ENCODE peak calls at places on chromosomes 1 and 21, in eight cellular contexts. S is adrenal gland, G is heart left ventricle, W is Peyer's patch, O is stomach, E is right lobe of liver, X is tibial nerve, Q is HCT116. Z is an unnamed sample.
A peak's percentile ranks its signal among the peaks of the same experiment; 100 is the strongest.

GRCh38 chr1:170685166-170685565 is 21.2 kb downstream of the PRRX1 start:
- DNase-seq in G (no peak), W (no peak), E (no peak), X (no peak), Q (no peak), S (no peak), O (no peak), Z (no peak)

GRCh38 chr1:237029240-237029639 is 12.7 kb upstream of the RYR2 start:
- DNase-seq in W (no peak), S (no peak), O (no peak), Q (no peak), E (no peak), X (no peak), G (no peak), Z (no peak)

GRCh38 chr1:47411441-47411840 is 4.6 kb upstream of the FOXE3 start:
- DNase-seq in W (no peak), X (no peak), G (no peak), S (no peak), O (no peak), Q (no peak), E (no peak), Z (no peak)

GRCh38 chr1:100736766-100737165 is 17.2 kb downstream of the VCAM1 start:
- DNase-seq in Q (no peak), X (no peak), E (no peak), G (no peak), S (no peak), O (no peak), W (no peak), Z (no peak)

GRCh38 chr1:245717611-245718010 is 562.8 kb downstream of the KIF26B start:
- DNase-seq in O (no peak), X (no peak), Q (no peak), W (no peak), E (no peak), S (no peak), G (no peak), Z (no peak)

GRCh38 chr1:90721210-90722194 is 4.4 kb upstream of the BARHL2 start:
- DNase-seq in X (no peak), S (peak; percentile 67), W (no peak), O (peak; percentile 48), E (peak; percentile 52), G (no peak), Q (peak; percentile 52), Z (peak; percentile 57)

GRCh38 chr1:233597489-233597901 is 16.4 kb upstream of the KCNK1 start:
- DNase-seq in S (no peak), Q (no peak), G (no peak), O (no peak), W (no peak), X (no peak), E (no peak), Z (no peak)

GRCh38 chr1:145926706-145927072 is 595 bp downstream of the RBM8A start:
- DNase-seq in E (no peak), W (no peak), Q (no peak), G (no peak), X (no peak), S (no peak), O (no peak), Z (no peak)

GRCh38 chr1:218330043-218330623 is 15.0 kb upstream of the TGFB2 start:
- DNase-seq in O (no peak), X (no peak), W (no peak), G (no peak), S (no peak), E (no peak), Q (peak; percentile 31), Z (no peak)

GRCh38 chr1:65949230-65949626 is 156.5 kb downstream of the PDE4B start:
- DNase-seq in W (peak; percentile 49), S (peak; percentile 60), Q (no peak), G (no peak), O (peak; percentile 31), X (no peak), E (no peak), Z (no peak)

GRCh38 chr1:53176452-53177344 is 19.9 kb upstream of the CPT2 start:
- DNase-seq in O (peak; percentile 79), X (no peak), S (no peak), G (peak; percentile 50), Q (no peak), E (peak; percentile 91), W (no peak), Z (peak; percentile 55)

GRCh38 chr21:23644768-23645167 is 1962.5 kb downstream of the MRPL39 start:
- DNase-seq in W (no peak), G (no peak), Q (no peak), S (no peak), X (no peak), E (no peak), O (no peak), Z (no peak)

GRCh38 chr1:32128971-32129370 is 21.1 kb downstream of the KPNA6 start:
- DNase-seq in S (no peak), W (no peak), E (no peak), X (no peak), O (no peak), G (no peak), Q (no peak), Z (no peak)

GRCh38 chr21:41997657-41998056 is 12.5 kb downstream of the ZBTB21 start:
- DNase-seq in G (no peak), S (no peak), E (no peak), Q (no peak), O (no peak), W (no peak), X (no peak), Z (no peak)

GRCh38 chr1:225445644-225446297 is 17.9 kb upstream of the LBR start:
- DNase-seq in W (peak; percentile 62), E (peak; percentile 39), Q (no peak), S (peak; percentile 52), G (no peak), X (no peak), O (no peak), Z (no peak)

GRCh38 chr1:36023098-36023769 is 60.7 kb upstream of the TEKT2 start:
- DNase-seq in Q (no peak), S (no peak), W (no peak), E (no peak), X (no peak), O (no peak), G (no peak), Z (no peak)

GRCh38 chr1:54292015-54292739 is 92.2 kb downstream of the MRPL37 start:
- DNase-seq in E (no peak), O (no peak), X (no peak), W (no peak), Q (no peak), S (no peak), G (no peak), Z (no peak)
- TF ChIP-seq POLR2A in E (no peak), O (no peak), X (no peak), W (no peak), Q (no peak), S (no peak), G (no peak), Z (no peak)

GRCh38 chr1:88035578-88035977 is 648.5 kb upstream of the PKN2 start:
- DNase-seq in E (no peak), O (no peak), G (no peak), W (no peak), X (no peak), Q (no peak), S (no peak), Z (no peak)

GRCh38 chr1:88029142-88029541 is 654.9 kb upstream of the PKN2 start:
- DNase-seq in E (peak; percentile 57), X (no peak), S (no peak), O (no peak), W (no peak), G (no peak), Q (no peak), Z (no peak)

GRCh38 chr1:88029899-88030298 is 654.2 kb upstream of the PKN2 start:
- DNase-seq in X (no peak), O (no peak), S (no peak), E (no peak), G (no peak), Q (no peak), W (no peak), Z (no peak)
- TF ChIP-seq CTCF in X (no peak), O (no peak), S (no peak), E (no peak), G (no peak), Q (no peak), W (no peak), Z (no peak)

DNA sequence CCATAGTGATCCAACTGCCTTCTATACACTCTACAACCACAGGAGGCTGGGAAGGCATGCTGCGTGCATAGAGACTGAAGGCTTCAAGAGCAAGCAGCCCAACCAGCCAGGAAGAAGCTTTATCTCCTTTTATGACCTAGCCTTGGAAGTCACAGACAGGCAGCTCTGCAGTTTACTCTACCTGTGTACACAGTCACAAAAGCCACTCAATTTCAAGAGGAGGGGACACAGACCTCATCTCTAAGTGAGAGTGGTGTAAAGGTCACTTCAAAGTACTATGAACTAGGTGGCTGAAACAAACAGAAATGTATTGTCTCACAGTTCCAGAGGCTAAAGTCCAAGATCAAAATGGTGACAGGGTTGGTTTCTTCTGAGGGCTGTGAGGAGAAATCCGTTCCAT is 69.6 kb upstream of the GJB5 start:
- DNase-seq in Q (no peak), O (no peak), S (no peak), X (no peak), G (no peak), E (no peak), W (peak; percentile 51), Z (no peak)
- TF ChIP-seq POLR2A in Q (no peak), O (no peak), S (no peak), X (no peak), G (no peak), E (no peak), W (no peak), Z (no peak)

GRCh38 chr1:57061369-57061768 is 95.6 kb upstream of the C8B start:
- DNase-seq in O (peak; percentile 30), X (no peak), E (peak; percentile 67), Q (no peak), S (peak; percentile 68), W (no peak), G (no peak), Z (no peak)
- TF ChIP-seq CTCF in O (no peak), X (no peak), E (peak; percentile 55), Q (peak; percentile 3), S (no peak), W (no peak), G (no peak), Z (no peak)

Z was measured in testis.